ENCODE peak calls at places on chromosomes 11 and 22, in five cellular contexts. One of them, this sample, is unnamed.

GRCh38 chr22:39932918-39933649 is 27.1 kb upstream of the TMA7B start:
- DNase-seq in A549: peak; percentile 22
- DNase-seq in IMR-90: no peak
- DNase-seq in GM12878: no peak
- DNase-seq in SK-N-SH: no peak
- DNase-seq in this sample: peak; percentile 73

GRCh38 chr22:41387341-41387740 is 5.6 kb downstream of the TEF start:
- DNase-seq in A549: no peak
- DNase-seq in IMR-90: no peak
- DNase-seq in GM12878: no peak
- DNase-seq in SK-N-SH: no peak
- DNase-seq in this sample: no peak

GRCh38 chr11:37184371-37184770 is 586.3 kb upstream of the RAG2 start:
- DNase-seq in A549: no peak
- DNase-seq in IMR-90: no peak
- DNase-seq in GM12878: no peak
- DNase-seq in SK-N-SH: no peak
- DNase-seq in this sample: no peak

GRCh38 chr11:32173435-32173834 is 82.6 kb downstream of the RCN1 start:
- DNase-seq in A549: peak; percentile 41
- DNase-seq in IMR-90: peak; percentile 68
- DNase-seq in GM12878: no peak
- DNase-seq in SK-N-SH: peak; percentile 48
- DNase-seq in this sample: peak; percentile 35

GRCh38 chr11:134598368-134598767 is 186.3 kb upstream of the B3GAT1 start:
- DNase-seq in A549: no peak
- DNase-seq in IMR-90: no peak
- DNase-seq in GM12878: no peak
- DNase-seq in SK-N-SH: no peak
- DNase-seq in this sample: no peak

GRCh38 chr11:31706357-31706756 is 104.8 kb downstream of the PAX6 start:
- DNase-seq in A549: no peak
- DNase-seq in IMR-90: no peak
- DNase-seq in GM12878: no peak
- DNase-seq in SK-N-SH: no peak
- DNase-seq in this sample: no peak

GRCh38 chr11:70141490-70142014 is 61.5 kb upstream of the FADD start:
- DNase-seq in A549: no peak
- DNase-seq in IMR-90: no peak
- DNase-seq in GM12878: no peak
- DNase-seq in SK-N-SH: no peak
- DNase-seq in this sample: no peak

GRCh38 chr11:47430524-47430923 is 4.3 kb upstream of the PSMC3 start:
- DNase-seq in A549: no peak
- DNase-seq in IMR-90: no peak
- DNase-seq in GM12878: no peak
- DNase-seq in SK-N-SH: no peak
- DNase-seq in this sample: no peak

GRCh38 chr22:20430641-20431519 is 6.7 kb downstream of the SCARF2 start:
- DNase-seq in A549: peak; percentile 65
- DNase-seq in IMR-90: no peak
- DNase-seq in GM12878: no peak
- DNase-seq in SK-N-SH: peak; percentile 57
- DNase-seq in this sample: peak; percentile 77

GRCh38 chr11:26522912-26523610 is 49.0 kb downstream of the MUC15 start:
- DNase-seq in A549: peak; percentile 64
- DNase-seq in IMR-90: peak; percentile 6
- DNase-seq in GM12878: no peak
- DNase-seq in SK-N-SH: no peak
- DNase-seq in this sample: no peak

GRCh38 chr11:83292709-83293435 is 6.7 kb upstream of the CCDC90B start:
- DNase-seq in A549: peak; percentile 67
- DNase-seq in IMR-90: peak; percentile 73
- DNase-seq in GM12878: no peak
- DNase-seq in SK-N-SH: peak; percentile 40
- DNase-seq in this sample: peak; percentile 54

GRCh38 chr11:72641900-72642814 is 32.1 kb downstream of the PDE2A start:
- DNase-seq in A549: peak; percentile 28
- DNase-seq in IMR-90: no peak
- DNase-seq in GM12878: no peak
- DNase-seq in SK-N-SH: peak; percentile 91
- DNase-seq in this sample: peak; percentile 89

GRCh38 chr11:116499396-116500001 is 273.3 kb downstream of the BUD13 start:
- DNase-seq in A549: peak; percentile 66
- DNase-seq in IMR-90: peak; percentile 22
- DNase-seq in GM12878: no peak
- DNase-seq in SK-N-SH: peak; percentile 67
- DNase-seq in this sample: peak; percentile 72

GRCh38 chr11:72787262-72788104 is 6.4 kb downstream of the STARD10 start:
- DNase-seq in A549: no peak
- DNase-seq in IMR-90: no peak
- DNase-seq in GM12878: no peak
- DNase-seq in SK-N-SH: peak; percentile 46
- DNase-seq in this sample: peak; percentile 83

GRCh38 chr11:100769165-100769564 is 82.1 kb downstream of the ARHGAP42 start:
- DNase-seq in A549: no peak
- DNase-seq in IMR-90: no peak
- DNase-seq in GM12878: no peak
- DNase-seq in SK-N-SH: no peak
- DNase-seq in this sample: no peak

GRCh38 chr11:131999084-131999483 is 628.7 kb downstream of the NTM start:
- DNase-seq in A549: no peak
- DNase-seq in IMR-90: no peak
- DNase-seq in GM12878: no peak
- DNase-seq in SK-N-SH: no peak
- DNase-seq in this sample: no peak

GRCh38 chr11:12655842-12656241 is 18.4 kb upstream of the TEAD1 start:
- DNase-seq in A549: no peak
- DNase-seq in IMR-90: no peak
- DNase-seq in GM12878: no peak
- DNase-seq in SK-N-SH: no peak
- DNase-seq in this sample: no peak

GRCh38 chr11:110432713-110433392 is 3.1 kb downstream of the FDX1 start:
- DNase-seq in A549: peak; percentile 17
- DNase-seq in IMR-90: peak; percentile 60
- DNase-seq in GM12878: no peak
- DNase-seq in SK-N-SH: peak; percentile 57
- DNase-seq in this sample: no peak

GRCh38 chr11:93583490-93583889 is 40.3 kb upstream of the SMCO4 start:
- DNase-seq in A549: no peak
- DNase-seq in IMR-90: no peak
- DNase-seq in GM12878: no peak
- DNase-seq in SK-N-SH: no peak
- DNase-seq in this sample: peak; percentile 19

GRCh38 chr11:16981651-16982194 is 32.5 kb downstream of the PLEKHA7 start:
- DNase-seq in A549: peak; percentile 32
- DNase-seq in IMR-90: peak; percentile 14
- DNase-seq in GM12878: no peak
- DNase-seq in SK-N-SH: no peak
- DNase-seq in this sample: no peak

GRCh38 chr11:30107899-30108298 is 91.1 kb upstream of the KCNA4 start:
- DNase-seq in A549: peak; percentile 35
- DNase-seq in IMR-90: peak; percentile 62
- DNase-seq in GM12878: no peak
- DNase-seq in SK-N-SH: no peak
- DNase-seq in this sample: no peak

GRCh38 chr22:46736705-46737104 is 1.3 kb downstream of the CERK start:
- DNase-seq in A549: no peak
- DNase-seq in IMR-90: no peak
- DNase-seq in GM12878: no peak
- DNase-seq in SK-N-SH: no peak
- DNase-seq in this sample: no peak

GRCh38 chr11:94125408-94126120 is 3.1 kb upstream of the PANX1 start:
- DNase-seq in A549: no peak
- DNase-seq in IMR-90: no peak
- DNase-seq in GM12878: no peak
- DNase-seq in SK-N-SH: no peak
- DNase-seq in this sample: no peak

GRCh38 chr11:76701701-76702100 is 31.2 kb upstream of the LRRC32 start:
- DNase-seq in A549: no peak
- DNase-seq in IMR-90: peak; percentile 63
- DNase-seq in GM12878: no peak
- DNase-seq in SK-N-SH: no peak
- DNase-seq in this sample: no peak

GRCh38 chr11:76698321-76699043 is 27.9 kb upstream of the LRRC32 start:
- DNase-seq in A549: peak; percentile 50
- DNase-seq in IMR-90: no peak
- DNase-seq in GM12878: no peak
- DNase-seq in SK-N-SH: no peak
- DNase-seq in this sample: peak; percentile 56

GRCh38 chr11:76696756-76697155 is 26.2 kb upstream of the LRRC32 start:
- DNase-seq in A549: no peak
- DNase-seq in IMR-90: no peak
- DNase-seq in GM12878: no peak
- DNase-seq in SK-N-SH: no peak
- DNase-seq in this sample: no peak

GRCh38 chr11:76700177-76701100 is 29.9 kb upstream of the LRRC32 start:
- DNase-seq in A549: peak; percentile 64
- DNase-seq in IMR-90: peak; percentile 97
- DNase-seq in GM12878: no peak
- DNase-seq in SK-N-SH: peak; percentile 57
- DNase-seq in this sample: peak; percentile 91

DNA sequence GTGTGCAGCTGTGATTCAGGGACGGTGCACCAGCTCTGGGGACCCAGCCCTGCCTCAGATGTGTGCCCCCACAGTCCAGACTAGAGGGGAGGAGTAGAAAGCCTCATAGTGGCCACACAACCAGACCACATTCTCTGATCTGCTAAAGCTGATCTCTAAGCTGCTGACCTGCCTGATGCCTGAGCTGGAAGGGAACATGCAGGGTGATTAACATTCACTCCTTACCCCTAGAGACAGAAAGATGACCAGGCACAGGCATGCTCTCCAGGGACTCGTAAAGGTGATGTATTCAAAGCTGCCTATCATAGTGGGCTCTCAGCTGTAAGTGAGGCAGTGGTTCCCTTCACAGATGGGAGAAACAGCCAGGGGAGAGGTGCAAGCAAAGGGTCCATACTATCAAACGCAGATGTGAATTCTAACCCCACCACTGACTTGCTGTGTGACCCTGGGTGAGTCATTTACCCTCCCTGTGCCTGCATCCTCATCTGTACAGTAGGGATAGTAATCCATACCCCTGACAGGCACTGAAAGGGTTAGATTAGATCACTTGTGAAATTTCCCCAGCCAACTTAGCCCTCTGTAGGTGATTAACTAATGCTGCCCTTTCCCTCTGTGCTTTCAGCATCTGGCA is 29.0 kb upstream of the LRRC32 start:
- DNase-seq in A549: no peak
- DNase-seq in IMR-90: peak; percentile 48
- DNase-seq in GM12878: no peak
- DNase-seq in SK-N-SH: no peak
- DNase-seq in this sample: peak; percentile 65
- TF ChIP-seq RCOR1 in A549: no peak
- TF ChIP-seq RCOR1 in IMR-90: no peak
- TF ChIP-seq RCOR1 in GM12878: no peak
- TF ChIP-seq RCOR1 in SK-N-SH: no peak
- TF ChIP-seq RCOR1 in this sample: no peak

GRCh38 chr22:45237065-45237990 is 3.4 kb downstream of the KIAA0930 start:
- DNase-seq in A549: no peak
- DNase-seq in IMR-90: no peak
- DNase-seq in GM12878: no peak
- DNase-seq in SK-N-SH: no peak
- DNase-seq in this sample: no peak
- TF ChIP-seq RCOR1 in A549: no peak
- TF ChIP-seq RCOR1 in IMR-90: no peak
- TF ChIP-seq RCOR1 in GM12878: no peak
- TF ChIP-seq RCOR1 in SK-N-SH: no peak
- TF ChIP-seq RCOR1 in this sample: no peak

DNA sequence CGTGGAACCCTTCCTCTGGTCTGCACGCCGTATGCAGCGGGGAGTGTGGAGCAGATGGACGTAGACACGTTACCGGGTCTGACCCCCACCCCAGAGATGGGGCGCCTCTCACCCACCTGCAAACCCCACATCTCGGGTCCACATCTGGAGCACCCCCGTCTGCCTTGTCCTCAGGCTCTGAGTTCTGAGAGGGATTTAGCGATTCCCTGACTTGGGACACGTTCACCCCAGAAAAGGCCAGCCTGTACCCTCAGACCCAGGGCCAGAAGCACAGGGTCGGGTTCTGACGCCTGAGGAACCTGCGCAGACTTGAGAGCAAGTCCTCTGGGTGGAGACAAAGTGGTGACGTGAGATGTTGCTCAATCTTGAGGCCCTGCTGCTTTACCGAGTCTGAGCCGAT is 1138.5 kb downstream of the BRD1 start:
- DNase-seq in A549: no peak
- DNase-seq in IMR-90: no peak
- DNase-seq in GM12878: no peak
- DNase-seq in SK-N-SH: no peak
- DNase-seq in this sample: no peak
- TF ChIP-seq RCOR1 in A549: no peak
- TF ChIP-seq RCOR1 in IMR-90: no peak
- TF ChIP-seq RCOR1 in GM12878: no peak
- TF ChIP-seq RCOR1 in SK-N-SH: no peak
- TF ChIP-seq RCOR1 in this sample: no peak

DNA sequence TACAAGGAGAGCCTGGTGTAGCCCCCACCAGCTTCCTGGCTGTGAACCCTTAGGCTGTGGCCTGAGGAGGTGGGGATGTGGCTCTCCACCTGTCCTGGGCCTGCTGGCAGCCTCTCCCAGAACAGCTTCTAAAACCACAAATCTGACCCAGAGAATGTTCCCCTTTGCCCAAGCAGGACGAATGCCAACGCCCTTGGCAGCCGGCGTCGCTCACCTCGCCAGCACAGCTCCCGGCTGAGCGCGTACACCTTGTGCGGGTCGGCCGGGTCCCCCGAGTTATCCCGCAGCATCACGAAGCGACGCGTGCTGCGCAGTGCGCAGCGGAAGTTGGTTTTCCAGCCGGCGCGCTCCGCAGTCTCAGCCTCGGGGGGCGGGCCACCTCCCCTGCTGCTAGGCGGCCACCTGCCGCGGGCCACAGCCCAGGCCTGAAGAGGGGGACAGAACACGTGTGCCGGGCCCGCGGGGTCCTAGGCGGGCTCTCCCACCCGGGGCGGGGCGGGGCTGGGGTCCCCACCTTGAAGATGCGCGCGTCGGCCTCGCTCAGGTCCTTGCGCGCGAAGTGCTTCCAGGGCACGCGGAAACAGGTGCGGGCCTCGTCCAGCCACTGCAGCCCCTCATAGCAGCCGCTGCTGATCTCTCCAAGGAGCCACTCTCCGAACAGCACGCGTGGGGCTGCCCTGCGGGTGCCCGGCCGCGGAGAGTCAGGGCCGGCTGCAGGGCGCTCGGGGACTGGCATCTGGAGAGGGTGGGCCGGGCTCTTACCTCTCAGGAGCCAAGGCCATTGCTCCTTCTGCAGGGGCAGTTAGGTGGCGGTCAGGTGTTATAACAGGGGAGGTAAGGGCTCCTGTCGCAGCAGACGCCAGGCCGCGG is 932 bp downstream of the IRF7 start:
- DNase-seq in A549: no peak
- DNase-seq in IMR-90: no peak
- DNase-seq in GM12878: no peak
- DNase-seq in SK-N-SH: no peak
- DNase-seq in this sample: no peak
- TF ChIP-seq RCOR1 in A549: no peak
- TF ChIP-seq RCOR1 in IMR-90: no peak
- TF ChIP-seq RCOR1 in GM12878: no peak
- TF ChIP-seq RCOR1 in SK-N-SH: no peak
- TF ChIP-seq RCOR1 in this sample: no peak

GRCh38 chr11:65021003-65021402 is 6.2 kb upstream of the SNX15 start:
- DNase-seq in A549: no peak
- DNase-seq in IMR-90: no peak
- DNase-seq in GM12878: no peak
- DNase-seq in SK-N-SH: no peak
- DNase-seq in this sample: no peak
- TF ChIP-seq RCOR1 in A549: no peak
- TF ChIP-seq RCOR1 in IMR-90: no peak
- TF ChIP-seq RCOR1 in GM12878: no peak
- TF ChIP-seq RCOR1 in SK-N-SH: no peak
- TF ChIP-seq RCOR1 in this sample: no peak